ENCODE peak calls at places on chromosomes 3 and 15, in five cellular contexts. One of them, this sample, is unnamed.

GRCh38 chr3:196643201-196643749 is 3.8 kb downstream of the NRROS start:
- DNase-seq in GM19239: peak
- DNase-seq in omental fat pad: no peak
- DNase-seq in NCI-H510A: no peak
- DNase-seq in breast epithelium: no peak
- DNase-seq in this sample: no peak

GRCh38 chr15:60721706-60722105 is 242.8 kb upstream of the ICE2 start:
- DNase-seq in GM19239: no peak
- DNase-seq in omental fat pad: no peak
- DNase-seq in NCI-H510A: no peak
- DNase-seq in breast epithelium: no peak
- DNase-seq in this sample: no peak

GRCh38 chr3:188058569-188059184 is 95.3 kb upstream of the LPP start:
- DNase-seq in GM19239: no peak
- DNase-seq in omental fat pad: no peak
- DNase-seq in NCI-H510A: no peak
- DNase-seq in breast epithelium: no peak
- DNase-seq in this sample: no peak

GRCh38 chr3:177905173-177905894 is 630.9 kb upstream of the KCNMB2 start:
- DNase-seq in GM19239: no peak
- DNase-seq in omental fat pad: no peak
- DNase-seq in NCI-H510A: no peak
- DNase-seq in breast epithelium: no peak
- DNase-seq in this sample: no peak

GRCh38 chr3:78629544-78629943 is 1138.3 kb downstream of the ROBO1 start:
- DNase-seq in GM19239: no peak
- DNase-seq in omental fat pad: no peak
- DNase-seq in NCI-H510A: no peak
- DNase-seq in breast epithelium: no peak
- DNase-seq in this sample: no peak

GRCh38 chr3:51966941-51967383 is 292 bp downstream of the PCBP4 start:
- DNase-seq in GM19239: no peak
- DNase-seq in omental fat pad: no peak
- DNase-seq in NCI-H510A: no peak
- DNase-seq in breast epithelium: no peak
- DNase-seq in this sample: no peak

GRCh38 chr15:32029862-32030781 is at the start of gene CHRNA7:
- DNase-seq in GM19239: peak
- DNase-seq in omental fat pad: no peak
- DNase-seq in NCI-H510A: peak
- DNase-seq in breast epithelium: peak
- DNase-seq in this sample: peak

GRCh38 chr15:33201376-33202189 is 7.1 kb upstream of the FMN1 start:
- DNase-seq in GM19239: peak
- DNase-seq in omental fat pad: peak
- DNase-seq in NCI-H510A: peak
- DNase-seq in breast epithelium: peak
- DNase-seq in this sample: peak

GRCh38 chr15:29795610-29796009 is 26.7 kb downstream of the TJP1 start:
- DNase-seq in GM19239: no peak
- DNase-seq in omental fat pad: no peak
- DNase-seq in NCI-H510A: no peak
- DNase-seq in breast epithelium: no peak
- DNase-seq in this sample: no peak

GRCh38 chr3:179418610-179419009 is 32.7 kb downstream of the GNB4 start:
- DNase-seq in GM19239: no peak
- DNase-seq in omental fat pad: no peak
- DNase-seq in NCI-H510A: no peak
- DNase-seq in breast epithelium: no peak
- DNase-seq in this sample: no peak

GRCh38 chr15:69823223-69823907 is 274.4 kb downstream of the TLE3 start:
- DNase-seq in GM19239: no peak
- DNase-seq in omental fat pad: no peak
- DNase-seq in NCI-H510A: no peak
- DNase-seq in breast epithelium: no peak
- DNase-seq in this sample: no peak

GRCh38 chr3:32614956-32615355 is 44.3 kb upstream of the DYNC1LI1 start:
- DNase-seq in GM19239: no peak
- DNase-seq in omental fat pad: no peak
- DNase-seq in NCI-H510A: no peak
- DNase-seq in breast epithelium: no peak
- DNase-seq in this sample: no peak

GRCh38 chr15:43977072-43977884 is 150.5 kb downstream of the WDR76 start:
- DNase-seq in GM19239: no peak
- DNase-seq in omental fat pad: no peak
- DNase-seq in NCI-H510A: no peak
- DNase-seq in breast epithelium: no peak
- DNase-seq in this sample: no peak

GRCh38 chr3:56413911-56414310 is 54.4 kb downstream of the ERC2 start:
- DNase-seq in GM19239: no peak
- DNase-seq in omental fat pad: no peak
- DNase-seq in NCI-H510A: no peak
- DNase-seq in breast epithelium: no peak
- DNase-seq in this sample: no peak

GRCh38 chr3:123331006-123331405 is 117.9 kb downstream of the ADCY5 start:
- DNase-seq in GM19239: no peak
- DNase-seq in omental fat pad: no peak
- DNase-seq in NCI-H510A: no peak
- DNase-seq in breast epithelium: no peak
- DNase-seq in this sample: no peak